ENCODE peak calls at places on chromosomes 6 and 20, in five cellular contexts. One of them, this sample, is unnamed.

GRCh38 chr6:43297644-43298564 is at the start of gene SLC22A7:
- DNase-seq in neuronal stem cell: no peak
- DNase-seq in glutamatergic neuron: no peak
- DNase-seq in NCI-H2171: no peak
- DNase-seq in NCI-H2081: no peak
- DNase-seq in this sample: no peak

GRCh38 chr6:16944601-16945000 is 157.2 kb upstream of the STMND1 start:
- DNase-seq in neuronal stem cell: no peak
- DNase-seq in glutamatergic neuron: no peak
- DNase-seq in NCI-H2171: no peak
- DNase-seq in NCI-H2081: no peak
- DNase-seq in this sample: no peak

GRCh38 chr6:158011980-158012566 is 30.4 kb downstream of the SYNJ2 start:
- DNase-seq in neuronal stem cell: no peak
- DNase-seq in glutamatergic neuron: no peak
- DNase-seq in NCI-H2171: no peak
- DNase-seq in NCI-H2081: no peak
- DNase-seq in this sample: no peak

GRCh38 chr20:11686900-11687543 is 230.7 kb upstream of the BTBD3 start:
- DNase-seq in neuronal stem cell: peak; percentile 17
- DNase-seq in glutamatergic neuron: peak; percentile 49
- DNase-seq in NCI-H2171: peak; percentile 76
- DNase-seq in NCI-H2081: peak; percentile 86
- DNase-seq in this sample: peak; percentile 50

GRCh38 chr6:84258268-84258667 is 30.8 kb upstream of the CEP162 start:
- DNase-seq in neuronal stem cell: no peak
- DNase-seq in glutamatergic neuron: no peak
- DNase-seq in NCI-H2171: no peak
- DNase-seq in NCI-H2081: no peak
- DNase-seq in this sample: no peak

GRCh38 chr6:90621581-90621980 is 34.7 kb upstream of the MAP3K7 start:
- DNase-seq in neuronal stem cell: no peak
- DNase-seq in glutamatergic neuron: no peak
- DNase-seq in NCI-H2171: peak; percentile 56
- DNase-seq in NCI-H2081: no peak
- DNase-seq in this sample: no peak

GRCh38 chr6:164013480-164014208 is 599.1 kb downstream of the QKI start:
- DNase-seq in neuronal stem cell: no peak
- DNase-seq in glutamatergic neuron: no peak
- DNase-seq in NCI-H2171: no peak
- DNase-seq in NCI-H2081: no peak
- DNase-seq in this sample: no peak

GRCh38 chr6:83221886-83222479 is 28.8 kb downstream of the RWDD2A start:
- DNase-seq in neuronal stem cell: peak; percentile 29
- DNase-seq in glutamatergic neuron: no peak
- DNase-seq in NCI-H2171: peak; percentile 24
- DNase-seq in NCI-H2081: peak; percentile 22
- DNase-seq in this sample: no peak

GRCh38 chr6:139722540-139722939 is 348.1 kb upstream of the CITED2 start:
- DNase-seq in neuronal stem cell: no peak
- DNase-seq in glutamatergic neuron: no peak
- DNase-seq in NCI-H2171: no peak
- DNase-seq in NCI-H2081: peak; percentile 2
- DNase-seq in this sample: no peak

GRCh38 chr20:58099956-58100730 is 128.3 kb downstream of the ANKRD60 start:
- DNase-seq in neuronal stem cell: no peak
- DNase-seq in glutamatergic neuron: no peak
- DNase-seq in NCI-H2171: no peak
- DNase-seq in NCI-H2081: no peak
- DNase-seq in this sample: peak; percentile 23

GRCh38 chr6:57013501-57013900 is 33.0 kb upstream of the KIAA1586 start:
- DNase-seq in neuronal stem cell: no peak
- DNase-seq in glutamatergic neuron: peak; percentile 27
- DNase-seq in NCI-H2171: no peak
- DNase-seq in NCI-H2081: no peak
- DNase-seq in this sample: no peak

GRCh38 chr6:136317023-136317649 is 27.5 kb upstream of the BCLAF1 start:
- DNase-seq in neuronal stem cell: peak; percentile 48
- DNase-seq in glutamatergic neuron: peak; percentile 55
- DNase-seq in NCI-H2171: peak; percentile 50
- DNase-seq in NCI-H2081: peak; percentile 40
- DNase-seq in this sample: no peak

GRCh38 chr6:37628611-37629320 is 68.9 kb downstream of the MDGA1 start:
- DNase-seq in neuronal stem cell: no peak
- DNase-seq in glutamatergic neuron: no peak
- DNase-seq in NCI-H2171: no peak
- DNase-seq in NCI-H2081: no peak
- DNase-seq in this sample: no peak

GRCh38 chr6:75896526-75896925 is 147.5 kb downstream of the MYO6 start:
- DNase-seq in neuronal stem cell: no peak
- DNase-seq in glutamatergic neuron: no peak
- DNase-seq in NCI-H2171: no peak
- DNase-seq in NCI-H2081: no peak
- DNase-seq in this sample: no peak

GRCh38 chr6:13263669-13264068 is 64.7 kb downstream of the TBC1D7 start:
- DNase-seq in neuronal stem cell: no peak
- DNase-seq in glutamatergic neuron: no peak
- DNase-seq in NCI-H2171: no peak
- DNase-seq in NCI-H2081: no peak
- DNase-seq in this sample: no peak

GRCh38 chr6:11207199-11207968 is 25.1 kb downstream of the NEDD9 start:
- DNase-seq in neuronal stem cell: no peak
- DNase-seq in glutamatergic neuron: no peak
- DNase-seq in NCI-H2171: no peak
- DNase-seq in NCI-H2081: no peak
- DNase-seq in this sample: no peak

GRCh38 chr6:5214570-5215052 is 46.1 kb downstream of the LYRM4 start:
- DNase-seq in neuronal stem cell: peak; percentile 43
- DNase-seq in glutamatergic neuron: peak; percentile 87
- DNase-seq in NCI-H2171: peak; percentile 75
- DNase-seq in NCI-H2081: no peak
- DNase-seq in this sample: peak; percentile 81

GRCh38 chr20:52312131-52312729 is 120.7 kb upstream of the ZFP64 start:
- DNase-seq in neuronal stem cell: peak; percentile 61
- DNase-seq in glutamatergic neuron: peak; percentile 31
- DNase-seq in NCI-H2171: peak; percentile 20
- DNase-seq in NCI-H2081: peak; percentile 69
- DNase-seq in this sample: no peak

GRCh38 chr6:104784884-104785283 is 74.8 kb downstream of the HACE1 start:
- DNase-seq in neuronal stem cell: no peak
- DNase-seq in glutamatergic neuron: no peak
- DNase-seq in NCI-H2171: no peak
- DNase-seq in NCI-H2081: no peak
- DNase-seq in this sample: no peak

GRCh38 chr6:64250126-64250525 is 614.5 kb downstream of the PHF3 start:
- DNase-seq in neuronal stem cell: no peak
- DNase-seq in glutamatergic neuron: no peak
- DNase-seq in NCI-H2171: no peak
- DNase-seq in NCI-H2081: no peak
- DNase-seq in this sample: no peak

GRCh38 chr6:37048851-37049734 is 43.6 kb downstream of the FGD2 start:
- DNase-seq in neuronal stem cell: no peak
- DNase-seq in glutamatergic neuron: no peak
- DNase-seq in NCI-H2171: no peak
- DNase-seq in NCI-H2081: no peak
- DNase-seq in this sample: no peak

GRCh38 chr6:27031302-27031701 is 216.2 kb upstream of the PRSS16 start:
- DNase-seq in neuronal stem cell: no peak
- DNase-seq in glutamatergic neuron: no peak
- DNase-seq in NCI-H2171: no peak
- DNase-seq in NCI-H2081: no peak
- DNase-seq in this sample: no peak

GRCh38 chr20:50788045-50788867 is 6.6 kb upstream of the BCAS4 start:
- DNase-seq in neuronal stem cell: no peak
- DNase-seq in glutamatergic neuron: no peak
- DNase-seq in NCI-H2171: peak; percentile 41
- DNase-seq in NCI-H2081: no peak
- DNase-seq in this sample: no peak

GRCh38 chr20:61923371-61924166 is 142.1 kb downstream of the TAF4 start:
- DNase-seq in neuronal stem cell: no peak
- DNase-seq in glutamatergic neuron: peak; percentile 11
- DNase-seq in NCI-H2171: no peak
- DNase-seq in NCI-H2081: no peak
- DNase-seq in this sample: no peak

GRCh38 chr6:157486632-157487031 is 105.6 kb downstream of the ZDHHC14 start:
- DNase-seq in neuronal stem cell: no peak
- DNase-seq in glutamatergic neuron: no peak
- DNase-seq in NCI-H2171: no peak
- DNase-seq in NCI-H2081: no peak
- DNase-seq in this sample: no peak

This sample was measured in ecto neural progenitor cell.